ENCODE peak calls at places on chromosomes 4 and X, in ten cellular contexts. One of them, this sample, is unnamed.

GRCh38 chr4:106978046-106978774 is 57.9 kb downstream of the DKK2 start:
- DNase-seq in HepG2: no peak
- DNase-seq in IMR-90: no peak
- DNase-seq in OCI-LY7: no peak
- DNase-seq in heart right ventricle: no peak
- DNase-seq in dorsolateral prefrontal cortex: no peak
- DNase-seq in MM.1S: peak; percentile 24
- DNase-seq in sigmoid colon: no peak
- DNase-seq in psoas muscle: no peak
- DNase-seq in transverse colon: no peak
- DNase-seq in this sample: no peak

GRCh38 chrX:102651968-102652744 is 873 bp downstream of the GPRASP1 start:
- DNase-seq in OCI-LY7: no peak
- DNase-seq in IMR-90: peak; percentile 29
- DNase-seq in sigmoid colon: peak; percentile 83
- DNase-seq in HepG2: no peak
- DNase-seq in psoas muscle: no peak
- DNase-seq in dorsolateral prefrontal cortex: peak; percentile 36
- DNase-seq in transverse colon: peak; percentile 27
- DNase-seq in heart right ventricle: peak; percentile 43
- DNase-seq in MM.1S: no peak
- DNase-seq in this sample: no peak

GRCh38 chr4:8915201-8916200 is 43.9 kb upstream of the HMX1 start:
- DNase-seq in OCI-LY7: no peak
- DNase-seq in transverse colon: no peak
- DNase-seq in MM.1S: no peak
- DNase-seq in IMR-90: no peak
- DNase-seq in psoas muscle: no peak
- DNase-seq in sigmoid colon: peak; percentile 46
- DNase-seq in HepG2: no peak
- DNase-seq in heart right ventricle: no peak
- DNase-seq in dorsolateral prefrontal cortex: no peak
- DNase-seq in this sample: no peak

GRCh38 chrX:42714981-42715688 is 62.8 kb downstream of the PPP1R2C start:
- DNase-seq in psoas muscle: peak; percentile 26
- DNase-seq in sigmoid colon: peak; percentile 63
- DNase-seq in heart right ventricle: no peak
- DNase-seq in transverse colon: peak; percentile 73
- DNase-seq in IMR-90: no peak
- DNase-seq in HepG2: peak; percentile 14
- DNase-seq in OCI-LY7: no peak
- DNase-seq in dorsolateral prefrontal cortex: peak; percentile 39
- DNase-seq in MM.1S: no peak
- DNase-seq in this sample: peak; percentile 2

GRCh38 chrX:125289920-125290319 is 29.8 kb upstream of the TEX13C start:
- DNase-seq in transverse colon: no peak
- DNase-seq in psoas muscle: no peak
- DNase-seq in MM.1S: no peak
- DNase-seq in sigmoid colon: no peak
- DNase-seq in HepG2: no peak
- DNase-seq in IMR-90: peak; percentile 37
- DNase-seq in dorsolateral prefrontal cortex: no peak
- DNase-seq in heart right ventricle: no peak
- DNase-seq in OCI-LY7: no peak
- DNase-seq in this sample: no peak

GRCh38 chrX:69146739-69147138 is 18.5 kb downstream of the PJA1 start:
- DNase-seq in HepG2: no peak
- DNase-seq in OCI-LY7: no peak
- DNase-seq in IMR-90: no peak
- DNase-seq in psoas muscle: no peak
- DNase-seq in MM.1S: no peak
- DNase-seq in dorsolateral prefrontal cortex: no peak
- DNase-seq in transverse colon: no peak
- DNase-seq in heart right ventricle: no peak
- DNase-seq in sigmoid colon: peak; percentile 15
- DNase-seq in this sample: no peak

GRCh38 chr4:140330311-140330900 is 43.0 kb upstream of the SCOC start:
- DNase-seq in HepG2: peak; percentile 18
- DNase-seq in MM.1S: peak; percentile 44
- DNase-seq in IMR-90: peak; percentile 55
- DNase-seq in heart right ventricle: no peak
- DNase-seq in transverse colon: no peak
- DNase-seq in dorsolateral prefrontal cortex: no peak
- DNase-seq in sigmoid colon: no peak
- DNase-seq in psoas muscle: no peak
- DNase-seq in OCI-LY7: peak; percentile 42
- DNase-seq in this sample: peak; percentile 23

GRCh38 chr4:126856906-126857305 is 775.9 kb upstream of the INTU start:
- DNase-seq in transverse colon: no peak
- DNase-seq in HepG2: no peak
- DNase-seq in OCI-LY7: no peak
- DNase-seq in IMR-90: no peak
- DNase-seq in MM.1S: no peak
- DNase-seq in psoas muscle: no peak
- DNase-seq in dorsolateral prefrontal cortex: no peak
- DNase-seq in sigmoid colon: no peak
- DNase-seq in heart right ventricle: no peak
- DNase-seq in this sample: no peak

GRCh38 chr4:185682236-185682635 is 129.8 kb downstream of the SORBS2 start:
- DNase-seq in HepG2: no peak
- DNase-seq in transverse colon: no peak
- DNase-seq in dorsolateral prefrontal cortex: no peak
- DNase-seq in OCI-LY7: no peak
- DNase-seq in sigmoid colon: no peak
- DNase-seq in psoas muscle: no peak
- DNase-seq in MM.1S: no peak
- DNase-seq in heart right ventricle: no peak
- DNase-seq in IMR-90: peak; percentile 12
- DNase-seq in this sample: peak; percentile 51

GRCh38 chr4:185683896-185684295 is 128.1 kb downstream of the SORBS2 start:
- DNase-seq in MM.1S: no peak
- DNase-seq in heart right ventricle: no peak
- DNase-seq in HepG2: no peak
- DNase-seq in IMR-90: no peak
- DNase-seq in transverse colon: no peak
- DNase-seq in dorsolateral prefrontal cortex: no peak
- DNase-seq in OCI-LY7: no peak
- DNase-seq in psoas muscle: no peak
- DNase-seq in sigmoid colon: no peak
- DNase-seq in this sample: no peak

GRCh38 chr4:185681604-185682003 is 130.4 kb downstream of the SORBS2 start:
- DNase-seq in dorsolateral prefrontal cortex: no peak
- DNase-seq in HepG2: no peak
- DNase-seq in heart right ventricle: no peak
- DNase-seq in transverse colon: no peak
- DNase-seq in sigmoid colon: no peak
- DNase-seq in IMR-90: no peak
- DNase-seq in psoas muscle: no peak
- DNase-seq in MM.1S: no peak
- DNase-seq in OCI-LY7: no peak
- DNase-seq in this sample: no peak

GRCh38 chr4:185685804-185686203 is 126.2 kb downstream of the SORBS2 start:
- DNase-seq in heart right ventricle: no peak
- DNase-seq in psoas muscle: no peak
- DNase-seq in HepG2: no peak
- DNase-seq in MM.1S: no peak
- DNase-seq in IMR-90: no peak
- DNase-seq in sigmoid colon: no peak
- DNase-seq in transverse colon: no peak
- DNase-seq in dorsolateral prefrontal cortex: no peak
- DNase-seq in OCI-LY7: no peak
- DNase-seq in this sample: no peak

GRCh38 chr4:185683222-185683621 is 128.8 kb downstream of the SORBS2 start:
- DNase-seq in psoas muscle: no peak
- DNase-seq in HepG2: no peak
- DNase-seq in transverse colon: no peak
- DNase-seq in heart right ventricle: no peak
- DNase-seq in dorsolateral prefrontal cortex: no peak
- DNase-seq in IMR-90: no peak
- DNase-seq in MM.1S: no peak
- DNase-seq in sigmoid colon: no peak
- DNase-seq in OCI-LY7: no peak
- DNase-seq in this sample: no peak
- H3K27ac ChIP-seq in psoas muscle: no peak overlapping the region
- H3K27ac ChIP-seq in HepG2: no peak overlapping the region
- H3K27ac ChIP-seq in transverse colon: no peak overlapping the region
- H3K27ac ChIP-seq in heart right ventricle: no peak overlapping the region
- H3K27ac ChIP-seq in dorsolateral prefrontal cortex: no peak overlapping the region
- H3K27ac ChIP-seq in IMR-90: no peak overlapping the region
- H3K27ac ChIP-seq in MM.1S: no peak overlapping the region
- H3K27ac ChIP-seq in sigmoid colon: no peak overlapping the region
- H3K27ac ChIP-seq in OCI-LY7: no peak overlapping the region
- H3K27ac ChIP-seq in this sample: no peak overlapping the region

GRCh38 chrX:1147641-1148515 is 64.6 kb downstream of the CRLF2 start:
- DNase-seq in IMR-90: no peak
- DNase-seq in transverse colon: no peak
- DNase-seq in dorsolateral prefrontal cortex: no peak
- DNase-seq in heart right ventricle: no peak
- DNase-seq in HepG2: no peak
- DNase-seq in sigmoid colon: peak; percentile 24
- DNase-seq in psoas muscle: no peak
- DNase-seq in OCI-LY7: no peak
- DNase-seq in MM.1S: no peak
- DNase-seq in this sample: no peak

GRCh38 chrX:1150569-1151347 is 61.7 kb downstream of the CRLF2 start:
- DNase-seq in psoas muscle: no peak
- DNase-seq in IMR-90: no peak
- DNase-seq in dorsolateral prefrontal cortex: no peak
- DNase-seq in heart right ventricle: no peak
- DNase-seq in MM.1S: no peak
- DNase-seq in HepG2: no peak
- DNase-seq in OCI-LY7: no peak
- DNase-seq in sigmoid colon: no peak
- DNase-seq in transverse colon: no peak
- DNase-seq in this sample: no peak

GRCh38 chrX:1153940-1154339 is 58.5 kb downstream of the CRLF2 start:
- DNase-seq in IMR-90: no peak
- DNase-seq in HepG2: no peak
- DNase-seq in sigmoid colon: no peak
- DNase-seq in dorsolateral prefrontal cortex: no peak
- DNase-seq in psoas muscle: no peak
- DNase-seq in heart right ventricle: no peak
- DNase-seq in OCI-LY7: no peak
- DNase-seq in transverse colon: no peak
- DNase-seq in MM.1S: no peak
- DNase-seq in this sample: no peak

GRCh38 chrX:1152090-1152489 is 60.4 kb downstream of the CRLF2 start:
- DNase-seq in IMR-90: no peak
- DNase-seq in transverse colon: no peak
- DNase-seq in psoas muscle: no peak
- DNase-seq in heart right ventricle: no peak
- DNase-seq in HepG2: no peak
- DNase-seq in MM.1S: no peak
- DNase-seq in dorsolateral prefrontal cortex: no peak
- DNase-seq in OCI-LY7: no peak
- DNase-seq in sigmoid colon: no peak
- DNase-seq in this sample: no peak

DNA sequence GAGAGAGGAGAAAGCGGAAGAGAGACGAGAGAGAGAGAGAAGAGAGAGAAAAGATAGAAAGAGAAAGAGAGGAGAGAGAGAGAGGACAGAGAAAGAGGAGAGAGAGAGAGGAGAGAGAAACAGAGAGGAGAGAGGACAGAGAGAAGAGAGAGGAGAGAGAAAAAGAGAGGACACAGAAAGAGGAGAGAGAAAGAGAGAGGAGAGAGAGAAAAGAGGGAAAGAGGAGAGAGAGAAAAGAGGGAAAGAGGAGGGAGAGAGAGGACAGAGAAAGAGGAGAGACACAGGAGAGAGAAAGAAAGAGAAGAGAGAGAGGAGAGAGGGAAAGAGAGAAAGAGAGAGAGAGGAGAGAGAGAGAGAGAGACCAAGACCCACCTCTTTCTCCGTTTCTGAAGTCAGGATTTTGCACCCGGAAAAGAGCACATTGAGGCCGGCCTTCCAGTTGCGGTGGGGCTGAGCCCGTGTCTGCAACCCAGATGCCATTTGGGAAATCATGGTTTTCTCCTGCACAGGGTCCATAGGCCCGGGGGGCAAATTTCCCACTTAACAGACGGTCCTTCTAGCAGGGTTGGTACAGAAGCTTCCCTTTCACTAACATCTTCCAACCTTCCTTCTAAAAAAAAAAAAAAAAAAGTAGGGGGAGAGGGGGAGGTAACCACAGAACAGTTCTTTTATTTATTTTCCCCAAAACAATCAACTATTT is 60.9 kb downstream of the CRLF2 start:
- DNase-seq in MM.1S: no peak
- DNase-seq in psoas muscle: no peak
- DNase-seq in OCI-LY7: no peak
- DNase-seq in IMR-90: no peak
- DNase-seq in heart right ventricle: no peak
- DNase-seq in HepG2: no peak
- DNase-seq in transverse colon: no peak
- DNase-seq in sigmoid colon: no peak
- DNase-seq in dorsolateral prefrontal cortex: no peak
- DNase-seq in this sample: no peak
- TF ChIP-seq CTCF in MM.1S: no peak
- TF ChIP-seq CTCF in psoas muscle: no peak
- TF ChIP-seq CTCF in OCI-LY7: no peak
- TF ChIP-seq CTCF in IMR-90: no peak
- TF ChIP-seq CTCF in heart right ventricle: no peak
- TF ChIP-seq CTCF in HepG2: no peak
- TF ChIP-seq CTCF in transverse colon: no peak
- TF ChIP-seq CTCF in sigmoid colon: no peak
- TF ChIP-seq CTCF in dorsolateral prefrontal cortex: no peak
- TF ChIP-seq CTCF in this sample: no peak

DNA sequence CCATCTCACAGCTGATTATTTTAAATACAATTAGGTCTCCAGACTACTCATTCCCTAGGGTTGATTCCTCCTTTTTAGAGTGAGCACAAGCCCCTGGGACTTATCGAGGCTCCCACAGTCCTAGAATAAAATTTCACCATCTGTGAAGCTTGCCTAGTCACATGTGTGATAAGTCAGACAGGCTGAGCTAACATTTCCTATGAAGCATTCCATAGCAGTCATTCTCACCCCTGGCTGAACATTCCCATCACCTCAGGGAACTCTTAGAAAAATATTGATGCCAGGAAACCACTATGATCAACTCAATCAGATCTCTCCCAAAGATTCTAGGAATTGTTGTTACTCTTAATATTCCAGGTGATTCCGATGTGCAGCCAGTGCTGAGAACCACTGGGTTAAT is 37.7 kb downstream of the ARHGEF9 start:
- DNase-seq in psoas muscle: no peak
- DNase-seq in OCI-LY7: no peak
- DNase-seq in heart right ventricle: no peak
- DNase-seq in sigmoid colon: no peak
- DNase-seq in MM.1S: no peak
- DNase-seq in IMR-90: peak; percentile 68
- DNase-seq in transverse colon: no peak
- DNase-seq in dorsolateral prefrontal cortex: no peak
- DNase-seq in HepG2: no peak
- DNase-seq in this sample: no peak
- H3K27ac ChIP-seq in psoas muscle: no peak overlapping the region
- H3K27ac ChIP-seq in OCI-LY7: no peak overlapping the region
- H3K27ac ChIP-seq in heart right ventricle: no peak overlapping the region
- H3K27ac ChIP-seq in sigmoid colon: no peak overlapping the region
- H3K27ac ChIP-seq in MM.1S: no peak overlapping the region
- H3K27ac ChIP-seq in IMR-90: no peak overlapping the region
- H3K27ac ChIP-seq in transverse colon: no peak overlapping the region
- H3K27ac ChIP-seq in dorsolateral prefrontal cortex: no peak overlapping the region
- H3K27ac ChIP-seq in HepG2: no peak overlapping the region
- H3K27ac ChIP-seq in this sample: no peak overlapping the region

DNA sequence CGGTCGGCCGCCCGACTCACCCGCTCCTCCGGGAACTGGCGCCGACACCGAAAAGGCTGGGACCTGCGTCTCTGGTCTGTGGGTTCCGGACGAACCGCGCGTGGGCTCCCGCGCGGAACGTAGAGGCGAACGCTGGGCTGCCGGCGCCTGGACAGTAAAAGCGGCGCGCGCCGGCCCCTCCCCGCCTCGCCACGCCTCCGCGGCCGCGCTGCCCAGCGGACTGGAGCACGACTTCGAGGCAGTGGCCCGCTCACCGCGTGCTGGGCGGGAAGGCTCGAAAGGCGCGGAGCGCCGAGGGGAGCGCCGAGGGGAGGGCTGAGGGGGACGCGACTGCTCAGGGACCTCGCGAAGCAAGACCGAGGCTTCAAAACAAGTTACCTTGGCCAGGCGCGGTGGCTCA is at the start of gene TAF7L:
- DNase-seq in psoas muscle: no peak
- DNase-seq in transverse colon: no peak
- DNase-seq in MM.1S: no peak
- DNase-seq in OCI-LY7: no peak
- DNase-seq in IMR-90: no peak
- DNase-seq in dorsolateral prefrontal cortex: no peak
- DNase-seq in sigmoid colon: no peak
- DNase-seq in heart right ventricle: no peak
- DNase-seq in HepG2: no peak
- DNase-seq in this sample: no peak
- TF ChIP-seq CTCF in psoas muscle: no peak
- TF ChIP-seq CTCF in transverse colon: no peak
- TF ChIP-seq CTCF in MM.1S: no peak
- TF ChIP-seq CTCF in OCI-LY7: no peak
- TF ChIP-seq CTCF in IMR-90: no peak
- TF ChIP-seq CTCF in dorsolateral prefrontal cortex: no peak
- TF ChIP-seq CTCF in sigmoid colon: no peak
- TF ChIP-seq CTCF in heart right ventricle: no peak
- TF ChIP-seq CTCF in HepG2: no peak
- TF ChIP-seq CTCF in this sample: no peak

This sample was measured in RWPE1.